ENCODE peak calls at places on chromosomes 2 and 18, in eight cellular contexts. One of them, this sample, is unnamed.

GRCh38 chr2:241794250-241794823 is 14.7 kb upstream of the NEU4 start:
- DNase-seq in EH: no peak
- DNase-seq in A549: no peak
- DNase-seq in right lobe of liver: no peak
- DNase-seq in HEK293T: no peak
- DNase-seq in nephron progenitor cell: no peak
- DNase-seq in aorta: peak
- DNase-seq in caudate nucleus: no peak
- DNase-seq in this sample: no peak

GRCh38 chr2:98985905-98986666 is 50.1 kb upstream of the CRACDL start:
- DNase-seq in right lobe of liver: no peak
- DNase-seq in nephron progenitor cell: no peak
- DNase-seq in HEK293T: no peak
- DNase-seq in aorta: no peak
- DNase-seq in caudate nucleus: no peak
- DNase-seq in EH: no peak
- DNase-seq in A549: no peak
- DNase-seq in this sample: no peak

GRCh38 chr2:133506962-133507361 is 61.3 kb downstream of the NCKAP5 start:
- DNase-seq in HEK293T: no peak
- DNase-seq in right lobe of liver: no peak
- DNase-seq in caudate nucleus: no peak
- DNase-seq in A549: no peak
- DNase-seq in nephron progenitor cell: no peak
- DNase-seq in aorta: no peak
- DNase-seq in EH: no peak
- DNase-seq in this sample: no peak

GRCh38 chr2:165202230-165202629 is 1.6 kb downstream of the SCN3A start:
- DNase-seq in HEK293T: no peak
- DNase-seq in right lobe of liver: no peak
- DNase-seq in nephron progenitor cell: no peak
- DNase-seq in A549: no peak
- DNase-seq in EH: no peak
- DNase-seq in caudate nucleus: no peak
- DNase-seq in aorta: no peak
- DNase-seq in this sample: no peak

GRCh38 chr2:36134281-36134680 is 221.3 kb upstream of the CRIM1 start:
- DNase-seq in EH: no peak
- DNase-seq in HEK293T: no peak
- DNase-seq in caudate nucleus: no peak
- DNase-seq in aorta: no peak
- DNase-seq in nephron progenitor cell: no peak
- DNase-seq in right lobe of liver: no peak
- DNase-seq in A549: no peak
- DNase-seq in this sample: no peak

GRCh38 chr18:72826736-72827135 is 41.1 kb downstream of the NETO1 start:
- DNase-seq in A549: no peak
- DNase-seq in aorta: no peak
- DNase-seq in right lobe of liver: no peak
- DNase-seq in EH: no peak
- DNase-seq in HEK293T: no peak
- DNase-seq in nephron progenitor cell: no peak
- DNase-seq in caudate nucleus: no peak
- DNase-seq in this sample: no peak

GRCh38 chr2:6069354-6069753 is 377.2 kb downstream of the SOX11 start:
- DNase-seq in A549: no peak
- DNase-seq in nephron progenitor cell: no peak
- DNase-seq in HEK293T: no peak
- DNase-seq in aorta: no peak
- DNase-seq in caudate nucleus: no peak
- DNase-seq in right lobe of liver: no peak
- DNase-seq in EH: no peak
- DNase-seq in this sample: no peak

GRCh38 chr2:161166538-161167409 is 6.5 kb downstream of the TANK start:
- DNase-seq in EH: no peak
- DNase-seq in A549: no peak
- DNase-seq in right lobe of liver: no peak
- DNase-seq in caudate nucleus: no peak
- DNase-seq in nephron progenitor cell: no peak
- DNase-seq in aorta: no peak
- DNase-seq in HEK293T: no peak
- DNase-seq in this sample: no peak

GRCh38 chr2:26363323-26363722 is 16.7 kb upstream of the ADGRF3 start:
- DNase-seq in caudate nucleus: no peak
- DNase-seq in EH: peak
- DNase-seq in HEK293T: no peak
- DNase-seq in nephron progenitor cell: no peak
- DNase-seq in A549: no peak
- DNase-seq in aorta: no peak
- DNase-seq in right lobe of liver: no peak
- DNase-seq in this sample: peak

GRCh38 chr2:232632229-232632903 is 1.0 kb upstream of the EFHD1 start:
- DNase-seq in EH: peak
- DNase-seq in HEK293T: no peak
- DNase-seq in right lobe of liver: no peak
- DNase-seq in caudate nucleus: no peak
- DNase-seq in A549: no peak
- DNase-seq in aorta: no peak
- DNase-seq in nephron progenitor cell: no peak
- DNase-seq in this sample: no peak

GRCh38 chr2:111702119-111702808 is 181.7 kb downstream of the ANAPC1 start:
- DNase-seq in HEK293T: peak
- DNase-seq in aorta: no peak
- DNase-seq in EH: peak
- DNase-seq in caudate nucleus: no peak
- DNase-seq in right lobe of liver: peak
- DNase-seq in A549: peak
- DNase-seq in nephron progenitor cell: peak
- DNase-seq in this sample: peak

GRCh38 chr2:200748779-200749178 is 62.9 kb upstream of the BZW1 start:
- DNase-seq in caudate nucleus: no peak
- DNase-seq in EH: no peak
- DNase-seq in HEK293T: no peak
- DNase-seq in right lobe of liver: no peak
- DNase-seq in nephron progenitor cell: no peak
- DNase-seq in aorta: no peak
- DNase-seq in A549: no peak
- DNase-seq in this sample: no peak

GRCh38 chr18:36493349-36494281 is 196.1 kb downstream of the FHOD3 start:
- DNase-seq in EH: peak
- DNase-seq in right lobe of liver: no peak
- DNase-seq in aorta: no peak
- DNase-seq in HEK293T: no peak
- DNase-seq in A549: no peak
- DNase-seq in caudate nucleus: no peak
- DNase-seq in nephron progenitor cell: peak
- DNase-seq in this sample: no peak

GRCh38 chr2:173151671-173152398 is 76.2 kb downstream of the MAP3K20 start:
- DNase-seq in A549: no peak
- DNase-seq in caudate nucleus: no peak
- DNase-seq in aorta: no peak
- DNase-seq in right lobe of liver: no peak
- DNase-seq in HEK293T: no peak
- DNase-seq in nephron progenitor cell: no peak
- DNase-seq in EH: peak
- DNase-seq in this sample: no peak

GRCh38 chr2:232278534-232278933 is 100.0 kb upstream of the ALPP start:
- DNase-seq in HEK293T: no peak
- DNase-seq in caudate nucleus: no peak
- DNase-seq in nephron progenitor cell: no peak
- DNase-seq in aorta: no peak
- DNase-seq in EH: no peak
- DNase-seq in right lobe of liver: no peak
- DNase-seq in A549: no peak
- DNase-seq in this sample: no peak

GRCh38 chr18:56068030-56068671 is 480.2 kb upstream of the TCF4 start:
- DNase-seq in aorta: no peak
- DNase-seq in caudate nucleus: no peak
- DNase-seq in right lobe of liver: no peak
- DNase-seq in nephron progenitor cell: no peak
- DNase-seq in HEK293T: no peak
- DNase-seq in A549: no peak
- DNase-seq in EH: peak
- DNase-seq in this sample: no peak

GRCh38 chr2:161171595-161171929 is 11.3 kb downstream of the TANK start:
- DNase-seq in aorta: no peak
- DNase-seq in EH: peak
- DNase-seq in A549: no peak
- DNase-seq in HEK293T: no peak
- DNase-seq in caudate nucleus: no peak
- DNase-seq in right lobe of liver: no peak
- DNase-seq in nephron progenitor cell: no peak
- DNase-seq in this sample: peak

GRCh38 chr2:184359379-184359778 is 238.9 kb upstream of the ZNF804A start:
- DNase-seq in A549: no peak
- DNase-seq in right lobe of liver: no peak
- DNase-seq in nephron progenitor cell: no peak
- DNase-seq in HEK293T: no peak
- DNase-seq in caudate nucleus: no peak
- DNase-seq in EH: no peak
- DNase-seq in aorta: no peak
- DNase-seq in this sample: no peak

GRCh38 chr2:36352024-36352398 is 3.6 kb upstream of the CRIM1 start:
- DNase-seq in right lobe of liver: no peak
- DNase-seq in caudate nucleus: no peak
- DNase-seq in aorta: no peak
- DNase-seq in EH: peak
- DNase-seq in A549: no peak
- DNase-seq in HEK293T: no peak
- DNase-seq in nephron progenitor cell: peak
- DNase-seq in this sample: peak

GRCh38 chr2:62724886-62725711 is 19.6 kb downstream of the EHBP1 start:
- DNase-seq in caudate nucleus: peak
- DNase-seq in EH: peak
- DNase-seq in nephron progenitor cell: peak
- DNase-seq in aorta: peak
- DNase-seq in HEK293T: no peak
- DNase-seq in right lobe of liver: no peak
- DNase-seq in A549: peak
- DNase-seq in this sample: peak

This sample was measured in erythroblast.